ENCODE peak calls at places on chromosomes 11 and 22, in nine cellular contexts. W is fibroblast of pulmonary artery; R is lower lobe of right lung; K is activated T-cell treated with anti-CD3 and anti-CD28 coated beads for 1 hour; B is HEK293T; Y is T-helper 9 cell; L is fibroblast of mammary gland; A is activated T-helper 1 cell treated with anti-CD3 and anti-CD28 coated beads, Interleukin-12 subunit alpha, Interleukin-12 subunit beta, Interleukin-2, Interleukin-4 antibody, amounts not matched to agents 30 ng/mL and 10 ng/mL and 1 ng/mL, durations not matched to agents 14 hours and 24 hours and 36 hours; N is stimulated activated CD4-positive, alpha-beta T cell treated with anti-CD3 and anti-CD28 coated beads, TNF-alpha, amount 100 ng/mL, for 4 hours. Q is an unnamed sample.

GRCh38 chr11:2376751-2377451 is at the start of gene CD81:
- DNase-seq in W (peak), R (peak), K (peak), B (peak), Y (peak), L (peak), A (peak), N (peak), Q (no peak)

GRCh38 chr11:67544591-67545242 is 21.5 kb upstream of the CABP2 start:
- DNase-seq in W (no peak), R (no peak), K (no peak), B (no peak), Y (no peak), L (no peak), A (no peak), N (no peak), Q (no peak)

GRCh38 chr11:33636104-33636503 is 64.5 kb downstream of the C11orf91 start:
- DNase-seq in W (peak), R (peak), K (no peak), B (no peak), Y (no peak), L (peak), A (no peak), N (no peak), Q (no peak)

GRCh38 chr11:60786811-60787567 is 1.9 kb downstream of the MS4A10 start:
- DNase-seq in W (peak), R (peak), K (no peak), B (no peak), Y (no peak), L (peak), A (no peak), N (no peak), Q (no peak)

GRCh38 chr22:22720201-22720723 is 75.8 kb downstream of the GGTLC2 start:
- DNase-seq in W (peak), R (no peak), K (peak), B (peak), Y (no peak), L (peak), A (no peak), N (no peak), Q (peak)

GRCh38 chr11:35304393-35304790 is 115.0 kb downstream of the SLC1A2 start:
- DNase-seq in W (peak), R (no peak), K (no peak), B (no peak), Y (no peak), L (peak), A (no peak), N (no peak), Q (peak)

GRCh38 chr22:26890870-26891269 is 233.5 kb downstream of the MIAT start:
- DNase-seq in W (no peak), R (no peak), K (no peak), B (no peak), Y (no peak), L (no peak), A (no peak), N (no peak), Q (no peak)

GRCh38 chr11:59144579-59145345 is 2.1 kb downstream of the FAM111A start:
- DNase-seq in W (peak), R (peak), K (peak), B (no peak), Y (peak), L (peak), A (peak), N (peak), Q (peak)

GRCh38 chr22:43007519-43008102 is 7.3 kb downstream of the PACSIN2 start:
- DNase-seq in W (peak), R (peak), K (no peak), B (no peak), Y (no peak), L (peak), A (no peak), N (no peak), Q (peak)

GRCh38 chr11:57456960-57457642 is 3.2 kb upstream of the RTN4RL2 start:
- DNase-seq in W (peak), R (peak), K (peak), B (peak), Y (peak), L (peak), A (peak), N (peak), Q (peak)

GRCh38 chr11:35235944-35236666 is 97.1 kb downstream of the CD44 start:
- DNase-seq in W (no peak), R (no peak), K (peak), B (no peak), Y (peak), L (peak), A (peak), N (no peak), Q (no peak)

GRCh38 chr11:67663515-67664212 is 10.8 kb downstream of the ALDH3B2 start:
- DNase-seq in W (no peak), R (no peak), K (no peak), B (no peak), Y (no peak), L (no peak), A (no peak), N (no peak), Q (no peak)

GRCh38 chr11:72844356-72844755 is 30.1 kb downstream of the ATG16L2 start:
- DNase-seq in W (peak), R (no peak), K (no peak), B (no peak), Y (no peak), L (peak), A (no peak), N (no peak), Q (no peak)

GRCh38 chr11:114262681-114263509 is 33.3 kb upstream of the NNMT start:
- DNase-seq in W (peak), R (no peak), K (no peak), B (peak), Y (no peak), L (peak), A (no peak), N (no peak), Q (peak)